ENCODE peak calls at places on chromosome 12, in six cellular contexts. One of them, this sample, is unnamed. For H3K27me3, the result is how much of the 10 kb centered on the place peaks cover.

GRCh38 chr12:114692558-114693531 is 8.9 kb upstream of the TBX3 start:
- DNase-seq in WERI-Rb-1: no peak
- DNase-seq in brain microvascular endothelial cell: no peak
- DNase-seq in osteoblast: peak
- DNase-seq in PC-3: peak
- DNase-seq in A673: no peak
- DNase-seq in this sample: peak

GRCh38 chr12:49021292-49021915 is 2.8 kb upstream of the PRKAG1 start:
- DNase-seq in osteoblast: peak
- DNase-seq in brain microvascular endothelial cell: no peak
- DNase-seq in A673: no peak
- DNase-seq in WERI-Rb-1: no peak
- DNase-seq in PC-3: no peak
- DNase-seq in this sample: no peak

GRCh38 chr12:122023339-122024131 is 1.9 kb downstream of the BCL7A start:
- DNase-seq in A673: peak
- DNase-seq in osteoblast: peak
- DNase-seq in WERI-Rb-1: peak
- DNase-seq in PC-3: peak
- DNase-seq in brain microvascular endothelial cell: peak
- DNase-seq in this sample: peak

GRCh38 chr12:42332301-42332894 is 6.4 kb downstream of the PPHLN1 start:
- DNase-seq in PC-3: peak
- DNase-seq in brain microvascular endothelial cell: peak
- DNase-seq in A673: peak
- DNase-seq in osteoblast: peak
- DNase-seq in WERI-Rb-1: no peak
- DNase-seq in this sample: peak

GRCh38 chr12:95130096-95130495 is 56.7 kb upstream of the NR2C1 start:
- DNase-seq in WERI-Rb-1: no peak
- DNase-seq in brain microvascular endothelial cell: peak
- DNase-seq in osteoblast: no peak
- DNase-seq in PC-3: no peak
- DNase-seq in A673: peak
- DNase-seq in this sample: no peak

GRCh38 chr12:76890407-76891143 is 11.8 kb upstream of the CSRP2 start:
- DNase-seq in osteoblast: no peak
- DNase-seq in WERI-Rb-1: no peak
- DNase-seq in PC-3: peak
- DNase-seq in brain microvascular endothelial cell: no peak
- DNase-seq in A673: no peak
- DNase-seq in this sample: no peak

GRCh38 chr12:124837958-124838803 is 25.5 kb downstream of the SCARB1 start:
- DNase-seq in PC-3: peak
- DNase-seq in brain microvascular endothelial cell: peak
- DNase-seq in WERI-Rb-1: no peak
- DNase-seq in osteoblast: peak
- DNase-seq in A673: peak
- DNase-seq in this sample: peak

GRCh38 chr12:110936367-110937103 is 16.2 kb upstream of the MYL2 start:
- DNase-seq in brain microvascular endothelial cell: no peak
- DNase-seq in WERI-Rb-1: no peak
- DNase-seq in PC-3: no peak
- DNase-seq in osteoblast: no peak
- DNase-seq in A673: no peak
- DNase-seq in this sample: no peak

GRCh38 chr12:1666685-1667162 is 24.1 kb upstream of the ADIPOR2 start:
- DNase-seq in osteoblast: no peak
- DNase-seq in brain microvascular endothelial cell: no peak
- DNase-seq in A673: no peak
- DNase-seq in PC-3: no peak
- DNase-seq in WERI-Rb-1: no peak
- DNase-seq in this sample: no peak

GRCh38 chr12:117857632-117858274 is 111.0 kb downstream of the KSR2 start:
- DNase-seq in brain microvascular endothelial cell: peak
- DNase-seq in A673: peak
- DNase-seq in WERI-Rb-1: peak
- DNase-seq in osteoblast: peak
- DNase-seq in PC-3: peak
- DNase-seq in this sample: peak

GRCh38 chr12:98579347-98579746 is 14.1 kb upstream of the SLC25A3 start:
- DNase-seq in A673: no peak
- DNase-seq in PC-3: no peak
- DNase-seq in WERI-Rb-1: no peak
- DNase-seq in brain microvascular endothelial cell: no peak
- DNase-seq in osteoblast: no peak
- DNase-seq in this sample: no peak

GRCh38 chr12:66637693-66638301 is 41.1 kb downstream of the GRIP1 start:
- DNase-seq in WERI-Rb-1: no peak
- DNase-seq in osteoblast: no peak
- DNase-seq in A673: no peak
- DNase-seq in brain microvascular endothelial cell: no peak
- DNase-seq in PC-3: no peak
- DNase-seq in this sample: no peak

GRCh38 chr12:49636979-49637378 is 13.6 kb downstream of the PRPF40B start:
- DNase-seq in A673: peak
- DNase-seq in brain microvascular endothelial cell: peak
- DNase-seq in osteoblast: peak
- DNase-seq in PC-3: peak
- DNase-seq in WERI-Rb-1: peak
- DNase-seq in this sample: peak

GRCh38 chr12:54595471-54595870 is 7.0 kb upstream of the PPP1R1A start:
- DNase-seq in WERI-Rb-1: no peak
- DNase-seq in osteoblast: no peak
- DNase-seq in A673: no peak
- DNase-seq in brain microvascular endothelial cell: no peak
- DNase-seq in PC-3: no peak
- DNase-seq in this sample: no peak

GRCh38 chr12:3951380-3952135 is 78.4 kb upstream of the PARP11 start:
- DNase-seq in WERI-Rb-1: no peak
- DNase-seq in osteoblast: no peak
- DNase-seq in A673: no peak
- DNase-seq in PC-3: no peak
- DNase-seq in brain microvascular endothelial cell: no peak
- DNase-seq in this sample: no peak

GRCh38 chr12:53066594-53066978 is 12.6 kb downstream of the SPRYD3 start:
- DNase-seq in brain microvascular endothelial cell: no peak
- DNase-seq in PC-3: no peak
- DNase-seq in WERI-Rb-1: no peak
- DNase-seq in osteoblast: no peak
- DNase-seq in A673: no peak
- DNase-seq in this sample: no peak

DNA sequence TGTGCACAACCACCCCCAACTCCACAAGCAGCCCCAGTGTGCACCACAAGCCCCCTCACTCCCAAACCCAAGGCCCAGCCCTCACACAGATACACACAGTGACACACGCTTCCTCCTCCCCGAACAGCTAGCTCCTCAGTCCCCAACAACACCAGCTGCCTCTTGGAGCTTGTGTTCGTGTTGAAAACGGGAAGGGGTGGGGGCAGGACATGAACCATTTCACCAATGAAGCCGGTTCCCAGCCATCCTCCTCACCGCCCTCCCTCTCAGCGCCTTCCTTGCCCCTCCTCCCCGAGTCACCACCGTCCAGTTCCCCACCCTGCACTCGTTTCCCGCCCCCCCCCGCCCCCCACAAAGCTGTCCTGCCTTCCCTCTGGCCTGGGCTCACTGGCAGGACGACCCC is 349 bp upstream of the GPR162 start:
- DNase-seq in PC-3: no peak
- DNase-seq in osteoblast: peak
- DNase-seq in brain microvascular endothelial cell: peak
- DNase-seq in WERI-Rb-1: peak
- DNase-seq in A673: peak
- DNase-seq in this sample: peak
- H3K27me3 ChIP-seq in PC-3: under half
- H3K27me3 ChIP-seq in osteoblast: under half
- H3K27me3 ChIP-seq in brain microvascular endothelial cell: under half
- H3K27me3 ChIP-seq in WERI-Rb-1: under half
- H3K27me3 ChIP-seq in A673: under half
- H3K27me3 ChIP-seq in this sample: under half

GRCh38 chr12:27206801-27207502 is 37.1 kb upstream of the STK38L start:
- DNase-seq in WERI-Rb-1: no peak
- DNase-seq in A673: no peak
- DNase-seq in PC-3: no peak
- DNase-seq in brain microvascular endothelial cell: no peak
- DNase-seq in osteoblast: no peak
- DNase-seq in this sample: no peak

GRCh38 chr12:27207626-27208413 is 36.3 kb upstream of the STK38L start:
- DNase-seq in A673: no peak
- DNase-seq in WERI-Rb-1: no peak
- DNase-seq in osteoblast: no peak
- DNase-seq in brain microvascular endothelial cell: no peak
- DNase-seq in PC-3: no peak
- DNase-seq in this sample: no peak

GRCh38 chr12:27210187-27210586 is 33.9 kb upstream of the STK38L start:
- DNase-seq in WERI-Rb-1: no peak
- DNase-seq in osteoblast: no peak
- DNase-seq in PC-3: no peak
- DNase-seq in A673: no peak
- DNase-seq in brain microvascular endothelial cell: no peak
- DNase-seq in this sample: no peak

GRCh38 chr12:27209257-27209910 is 34.7 kb upstream of the STK38L start:
- DNase-seq in osteoblast: no peak
- DNase-seq in PC-3: no peak
- DNase-seq in A673: no peak
- DNase-seq in WERI-Rb-1: no peak
- DNase-seq in brain microvascular endothelial cell: no peak
- DNase-seq in this sample: no peak

GRCh38 chr12:27208414-27208750 is 35.7 kb upstream of the STK38L start:
- DNase-seq in brain microvascular endothelial cell: no peak
- DNase-seq in A673: no peak
- DNase-seq in osteoblast: no peak
- DNase-seq in WERI-Rb-1: no peak
- DNase-seq in PC-3: no peak
- DNase-seq in this sample: no peak
- H3K4me3 ChIP-seq in brain microvascular endothelial cell: no peak
- H3K4me3 ChIP-seq in A673: no peak
- H3K4me3 ChIP-seq in osteoblast: no peak
- H3K4me3 ChIP-seq in WERI-Rb-1: no peak
- H3K4me3 ChIP-seq in PC-3: no peak
- H3K4me3 ChIP-seq in this sample: no peak

DNA sequence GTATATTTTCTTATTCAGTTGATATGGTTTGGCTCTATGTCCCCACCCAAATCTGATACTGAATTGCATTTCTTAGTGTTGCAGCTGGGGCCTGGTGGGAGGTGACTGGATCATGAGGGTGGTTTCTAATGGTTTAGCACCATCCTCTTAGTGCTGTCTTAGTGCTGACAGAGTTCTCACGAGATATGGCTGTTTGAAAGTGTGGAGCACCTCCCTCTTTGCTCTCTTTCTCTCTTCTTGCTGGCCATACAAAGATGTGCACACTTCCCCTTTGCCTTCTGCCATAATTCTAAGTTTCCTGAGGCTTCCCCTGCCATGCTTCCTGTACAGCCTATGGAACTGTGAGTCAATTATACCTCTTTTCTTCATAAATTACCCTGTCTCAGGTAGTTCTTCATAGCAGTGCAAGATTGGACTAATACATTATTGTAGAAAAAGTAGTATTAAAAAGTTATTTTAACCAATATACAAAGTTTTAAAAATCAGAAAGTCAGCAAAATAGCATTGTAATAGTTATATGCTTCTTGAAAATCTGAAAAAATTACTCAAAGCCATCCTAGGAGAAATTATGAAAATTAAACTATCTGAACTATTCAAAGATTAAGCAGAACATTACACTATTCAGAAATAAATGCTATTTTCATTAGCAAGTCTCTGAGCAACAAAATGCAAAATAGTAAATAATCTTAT is 84.1 kb downstream of the PPP1R12A start:
- DNase-seq in WERI-Rb-1: no peak
- DNase-seq in PC-3: no peak
- DNase-seq in A673: no peak
- DNase-seq in osteoblast: no peak
- DNase-seq in brain microvascular endothelial cell: no peak
- DNase-seq in this sample: no peak
- H3K27me3 ChIP-seq in WERI-Rb-1: under half
- H3K27me3 ChIP-seq in PC-3: under half
- H3K27me3 ChIP-seq in A673: under half
- H3K27me3 ChIP-seq in osteoblast: under half
- H3K27me3 ChIP-seq in brain microvascular endothelial cell: under half
- H3K27me3 ChIP-seq in this sample: under half

GRCh38 chr12:19847294-19848059 is 408.2 kb downstream of the AEBP2 start:
- DNase-seq in PC-3: no peak
- DNase-seq in WERI-Rb-1: no peak
- DNase-seq in osteoblast: no peak
- DNase-seq in brain microvascular endothelial cell: peak
- DNase-seq in A673: no peak
- DNase-seq in this sample: peak
- H3K4me3 ChIP-seq in PC-3: no peak
- H3K4me3 ChIP-seq in WERI-Rb-1: no peak
- H3K4me3 ChIP-seq in osteoblast: peak
- H3K4me3 ChIP-seq in brain microvascular endothelial cell: no peak
- H3K4me3 ChIP-seq in A673: no peak
- H3K4me3 ChIP-seq in this sample: peak

GRCh38 chr12:113674996-113675395 is 203.3 kb upstream of the LHX5 start:
- DNase-seq in A673: no peak
- DNase-seq in PC-3: no peak
- DNase-seq in brain microvascular endothelial cell: no peak
- DNase-seq in WERI-Rb-1: no peak
- DNase-seq in osteoblast: no peak
- DNase-seq in this sample: no peak
- H3K27me3 ChIP-seq in A673: under half
- H3K27me3 ChIP-seq in PC-3: under half
- H3K27me3 ChIP-seq in brain microvascular endothelial cell: under half
- H3K27me3 ChIP-seq in WERI-Rb-1: under half
- H3K27me3 ChIP-seq in osteoblast: under half
- H3K27me3 ChIP-seq in this sample: half or more

DNA sequence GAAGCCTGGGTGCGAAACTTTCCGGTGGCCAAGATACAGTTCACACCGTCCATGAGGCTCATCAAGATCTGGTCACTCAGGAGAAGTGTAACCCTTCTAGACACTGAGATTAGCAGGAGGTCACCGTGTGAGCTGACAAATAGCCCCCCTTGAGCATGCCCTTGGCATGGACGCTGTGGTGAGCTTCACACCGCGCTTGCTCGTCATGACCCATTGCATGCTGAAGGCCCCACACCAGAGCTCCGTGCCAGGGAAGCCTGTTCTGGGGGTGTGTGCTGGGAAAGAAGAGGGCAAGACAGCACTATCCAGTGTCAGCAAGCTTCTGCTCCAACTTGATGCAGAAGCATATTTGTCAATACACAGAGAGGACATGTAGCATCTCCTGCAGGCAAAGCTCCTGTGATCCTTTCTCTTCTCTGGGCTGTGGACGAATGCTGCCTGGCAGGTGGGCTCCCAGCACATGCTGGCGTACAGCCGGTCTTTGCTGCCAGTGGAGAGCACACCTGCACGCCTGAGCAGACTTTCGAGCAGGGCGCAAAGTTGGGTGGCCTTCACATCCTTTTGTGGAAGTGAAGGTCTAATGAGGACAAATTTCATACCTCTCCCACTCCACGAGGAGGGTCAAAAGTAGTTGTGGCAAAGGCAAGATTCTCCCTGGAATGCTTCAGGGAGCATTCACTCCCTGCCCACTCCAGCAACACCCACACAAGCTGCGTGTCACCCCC is 126.9 kb upstream of the FKBP4 start:
- DNase-seq in PC-3: no peak
- DNase-seq in osteoblast: no peak
- DNase-seq in WERI-Rb-1: no peak
- DNase-seq in A673: no peak
- DNase-seq in brain microvascular endothelial cell: no peak
- DNase-seq in this sample: no peak
- H3K4me3 ChIP-seq in PC-3: no peak
- H3K4me3 ChIP-seq in osteoblast: no peak
- H3K4me3 ChIP-seq in WERI-Rb-1: no peak
- H3K4me3 ChIP-seq in A673: no peak
- H3K4me3 ChIP-seq in brain microvascular endothelial cell: no peak
- H3K4me3 ChIP-seq in this sample: no peak